ENCODE peak calls at places on chromosomes 13 and 19, in ten cellular contexts. H, J, B, W, S, X, T, O, N and Y are unnamed samples.

GRCh38 chr19:42199440-42200115 is 17.9 kb downstream of the DEDD2 start:
- DNase-seq in H (peak), J (peak), B (no peak), W (peak), S (no peak), X (no peak), T (no peak), O (no peak), N (no peak), Y (no peak)

GRCh38 chr19:17220207-17220758 is 5.1 kb downstream of the USE1 start:
- DNase-seq in H (peak), J (no peak), B (peak), W (no peak), S (peak), X (no peak), T (no peak), O (no peak), N (no peak), Y (no peak)

GRCh38 chr13:53445682-53446081 is 417.1 kb downstream of the OLFM4 start:
- DNase-seq in H (no peak), J (no peak), B (no peak), W (no peak), S (no peak), X (no peak), T (no peak), O (no peak), N (no peak), Y (no peak)

GRCh38 chr13:95643814-95644598 is 500 bp downstream of the DZIP1 start:
- DNase-seq in H (peak), J (peak), B (no peak), W (no peak), S (peak), X (peak), T (no peak), O (no peak), N (peak), Y (peak)

GRCh38 chr19:40219721-40220276 is 1.6 kb upstream of the TTC9B start:
- DNase-seq in H (no peak), J (no peak), B (no peak), W (no peak), S (peak), X (no peak), T (peak), O (no peak), N (no peak), Y (peak)

GRCh38 chr19:49688531-49689132 is 762 bp upstream of the ADM5 start:
- DNase-seq in H (no peak), J (no peak), B (no peak), W (no peak), S (no peak), X (no peak), T (no peak), O (no peak), N (no peak), Y (no peak)

GRCh38 chr19:1130801-1131717 is 27.3 kb downstream of the GPX4 start:
- DNase-seq in H (peak), J (peak), B (no peak), W (peak), S (no peak), X (no peak), T (no peak), O (peak), N (no peak), Y (no peak)

GRCh38 chr19:45211751-45212381 is 33.3 kb downstream of the BLOC1S3 start:
- DNase-seq in H (no peak), J (no peak), B (no peak), W (no peak), S (peak), X (no peak), T (no peak), O (no peak), N (no peak), Y (no peak)

GRCh38 chr13:47826481-47826880 is 174.6 kb downstream of the SUCLA2 start:
- DNase-seq in H (no peak), J (no peak), B (no peak), W (no peak), S (peak), X (no peak), T (no peak), O (no peak), N (no peak), Y (no peak)

GRCh38 chr19:45638930-45639729 is at the start of gene EML2:
- DNase-seq in H (peak), J (peak), B (peak), W (peak), S (no peak), X (no peak), T (no peak), O (peak), N (peak), Y (peak)

GRCh38 chr13:24905242-24905641 is 141.3 kb downstream of the RNF17 start:
- DNase-seq in H (no peak), J (no peak), B (no peak), W (no peak), S (peak), X (no peak), T (no peak), O (no peak), N (no peak), Y (no peak)

GRCh38 chr19:39199025-39199424 is 2.3 kb downstream of the NCCRP1 start:
- DNase-seq in H (no peak), J (no peak), B (no peak), W (no peak), S (peak), X (peak), T (no peak), O (no peak), N (no peak), Y (peak)

GRCh38 chr13:42847891-42848663 is 66.7 kb downstream of the FAM216B start:
- DNase-seq in H (no peak), J (no peak), B (no peak), W (no peak), S (peak), X (no peak), T (no peak), O (no peak), N (no peak), Y (no peak)

GRCh38 chr13:46595136-46595917 is 42.4 kb downstream of the LRCH1 start:
- DNase-seq in H (no peak), J (no peak), B (no peak), W (no peak), S (peak), X (no peak), T (peak), O (no peak), N (no peak), Y (no peak)

GRCh38 chr19:4482721-4483120 is 10.6 kb downstream of the HDGFL2 start:
- DNase-seq in H (no peak), J (no peak), B (no peak), W (no peak), S (no peak), X (no peak), T (no peak), O (no peak), N (no peak), Y (no peak)

GRCh38 chr19:49441210-49441959 is at the start of gene SLC17A7:
- DNase-seq in H (no peak), J (peak), B (peak), W (peak), S (no peak), X (no peak), T (no peak), O (peak), N (no peak), Y (no peak)